ENCODE peak calls at places on chromosomes 3 and 15, in six cellular contexts. One of them, this sample, is unnamed.

GRCh38 chr3:158801200-158801599 is 654 bp upstream of the MFSD1 start:
- DNase-seq in cardiac fibroblast: no peak
- DNase-seq in PC-3: no peak
- DNase-seq in HFFc6: peak; percentile 6
- DNase-seq in glutamatergic neuron: no peak
- DNase-seq in cardiac muscle cell: peak; percentile 34
- DNase-seq in this sample: no peak

GRCh38 chr15:78301326-78301725 is 1.9 kb upstream of the SKIC8 start:
- DNase-seq in cardiac fibroblast: no peak
- DNase-seq in PC-3: no peak
- DNase-seq in HFFc6: no peak
- DNase-seq in glutamatergic neuron: no peak
- DNase-seq in cardiac muscle cell: no peak
- DNase-seq in this sample: no peak

GRCh38 chr15:65641723-65642475 is 20.2 kb downstream of the SLC24A1 start:
- DNase-seq in cardiac fibroblast: no peak
- DNase-seq in PC-3: no peak
- DNase-seq in HFFc6: no peak
- DNase-seq in glutamatergic neuron: peak; percentile 44
- DNase-seq in cardiac muscle cell: no peak
- DNase-seq in this sample: no peak

GRCh38 chr3:53478166-53478830 is 16.1 kb upstream of the CACNA1D start:
- DNase-seq in cardiac fibroblast: no peak
- DNase-seq in PC-3: no peak
- DNase-seq in HFFc6: no peak
- DNase-seq in glutamatergic neuron: no peak
- DNase-seq in cardiac muscle cell: no peak
- DNase-seq in this sample: no peak

GRCh38 chr15:68365140-68365745 is 66.7 kb downstream of the ITGA11 start:
- DNase-seq in cardiac fibroblast: peak; percentile 72
- DNase-seq in PC-3: no peak
- DNase-seq in HFFc6: no peak
- DNase-seq in glutamatergic neuron: no peak
- DNase-seq in cardiac muscle cell: peak; percentile 61
- DNase-seq in this sample: no peak

GRCh38 chr3:133282239-133282638 is 117.6 kb upstream of the BFSP2 start:
- DNase-seq in cardiac fibroblast: no peak
- DNase-seq in PC-3: no peak
- DNase-seq in HFFc6: peak; percentile 33
- DNase-seq in glutamatergic neuron: no peak
- DNase-seq in cardiac muscle cell: no peak
- DNase-seq in this sample: no peak

GRCh38 chr15:91214675-91215590 is 114.9 kb downstream of the SV2B start:
- DNase-seq in cardiac fibroblast: no peak
- DNase-seq in PC-3: no peak
- DNase-seq in HFFc6: no peak
- DNase-seq in glutamatergic neuron: no peak
- DNase-seq in cardiac muscle cell: no peak
- DNase-seq in this sample: no peak

GRCh38 chr15:89783861-89784685 is 7.9 kb downstream of the MESP2 start:
- DNase-seq in cardiac fibroblast: no peak
- DNase-seq in PC-3: no peak
- DNase-seq in HFFc6: no peak
- DNase-seq in glutamatergic neuron: no peak
- DNase-seq in cardiac muscle cell: no peak
- DNase-seq in this sample: no peak

GRCh38 chr3:185789134-185789533 is 35.7 kb downstream of the IGF2BP2 start:
- DNase-seq in cardiac fibroblast: no peak
- DNase-seq in PC-3: no peak
- DNase-seq in HFFc6: no peak
- DNase-seq in glutamatergic neuron: no peak
- DNase-seq in cardiac muscle cell: no peak
- DNase-seq in this sample: no peak

GRCh38 chr3:136381051-136381450 is 130.9 kb downstream of the PCCB start:
- DNase-seq in cardiac fibroblast: no peak
- DNase-seq in PC-3: no peak
- DNase-seq in HFFc6: no peak
- DNase-seq in glutamatergic neuron: no peak
- DNase-seq in cardiac muscle cell: no peak
- DNase-seq in this sample: no peak

DNA sequence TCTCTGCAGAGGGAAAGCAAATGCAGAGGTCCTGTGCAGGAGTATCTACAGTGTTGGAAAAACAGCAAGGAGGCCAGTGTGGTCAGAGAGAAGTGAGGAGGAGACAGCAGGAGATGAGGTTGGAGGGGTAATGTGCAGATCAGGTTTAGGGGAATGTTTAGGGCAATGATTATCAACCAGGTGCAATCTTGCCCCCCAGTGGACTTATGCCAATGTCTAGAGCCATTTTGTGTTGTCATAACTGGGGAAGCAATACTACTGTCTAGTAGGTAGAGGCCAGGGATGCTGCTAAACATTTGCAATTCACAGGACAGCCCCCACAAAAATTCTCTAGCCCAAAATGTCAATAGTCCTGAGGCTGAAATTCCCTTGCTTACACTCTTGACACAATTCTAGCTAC is 13.1 kb downstream of the CCDC191 start:
- DNase-seq in cardiac fibroblast: no peak
- DNase-seq in PC-3: no peak
- DNase-seq in HFFc6: no peak
- DNase-seq in glutamatergic neuron: no peak
- DNase-seq in cardiac muscle cell: no peak
- DNase-seq in this sample: no peak
- TF ChIP-seq CTCF in cardiac fibroblast: no peak
- TF ChIP-seq CTCF in PC-3: no peak
- TF ChIP-seq CTCF in HFFc6: no peak
- TF ChIP-seq CTCF in glutamatergic neuron: no peak
- TF ChIP-seq CTCF in cardiac muscle cell: no peak
- TF ChIP-seq CTCF in this sample: no peak

GRCh38 chr3:178795349-178795748 is 259.1 kb downstream of the KCNMB2 start:
- DNase-seq in cardiac fibroblast: no peak
- DNase-seq in PC-3: no peak
- DNase-seq in HFFc6: no peak
- DNase-seq in glutamatergic neuron: no peak
- DNase-seq in cardiac muscle cell: no peak
- DNase-seq in this sample: no peak
- TF ChIP-seq CTCF in cardiac fibroblast: no peak
- TF ChIP-seq CTCF in PC-3: no peak
- TF ChIP-seq CTCF in HFFc6: no peak
- TF ChIP-seq CTCF in glutamatergic neuron: no peak
- TF ChIP-seq CTCF in cardiac muscle cell: no peak
- TF ChIP-seq CTCF in this sample: no peak

DNA sequence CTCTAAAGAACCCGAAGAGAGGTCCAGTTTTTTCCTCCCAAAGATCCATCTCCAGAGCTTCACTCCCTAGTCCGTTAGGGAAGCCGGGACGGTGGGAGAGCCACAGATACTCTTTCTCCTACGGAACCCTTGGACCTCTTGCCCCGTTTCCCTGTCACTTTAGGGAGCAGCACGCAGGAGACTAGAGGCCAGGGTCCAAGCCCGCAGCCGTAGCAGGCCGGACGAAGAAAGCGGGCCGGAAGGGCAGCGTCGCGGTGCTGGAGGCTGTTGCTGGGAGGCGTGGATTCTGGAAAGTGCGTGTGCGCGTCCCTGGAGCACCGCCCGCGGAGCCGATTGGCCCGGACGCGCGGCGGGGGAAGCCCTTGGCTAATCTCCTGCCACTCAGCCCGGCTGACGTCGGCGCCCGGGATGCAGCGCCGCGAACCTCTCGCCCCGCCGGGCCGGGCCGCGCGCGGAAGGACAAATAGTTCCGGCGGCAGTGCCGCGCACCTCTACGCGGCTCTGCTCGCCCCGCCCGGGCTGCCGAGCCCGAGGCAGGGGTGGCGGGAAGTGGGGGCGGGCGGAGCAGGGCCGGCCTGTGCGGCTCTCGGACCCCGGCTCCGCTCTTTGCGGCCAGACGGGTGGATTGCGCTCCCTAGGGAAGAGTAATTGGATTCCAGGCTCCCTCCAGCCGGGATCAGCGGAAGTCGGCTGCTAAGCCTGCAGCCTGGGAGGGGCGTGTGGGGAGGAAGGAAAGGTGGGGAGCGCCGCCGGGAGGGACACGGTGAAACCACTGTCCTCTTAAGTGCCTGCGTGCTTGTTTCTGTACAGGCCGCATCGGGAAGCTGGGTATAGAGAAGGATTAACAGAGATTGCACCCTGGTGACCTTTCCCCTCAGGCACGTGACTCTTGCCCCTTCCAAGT is 31.3 kb upstream of the TCF12 start:
- DNase-seq in cardiac fibroblast: peak; percentile 99
- DNase-seq in PC-3: peak; percentile 90
- DNase-seq in HFFc6: peak; percentile 94
- DNase-seq in glutamatergic neuron: peak; percentile 88
- DNase-seq in cardiac muscle cell: peak; percentile 99
- DNase-seq in this sample: peak; percentile 79
- TF ChIP-seq CTCF in cardiac fibroblast: no peak
- TF ChIP-seq CTCF in PC-3: no peak
- TF ChIP-seq CTCF in HFFc6: peak; percentile 32
- TF ChIP-seq CTCF in glutamatergic neuron: no peak
- TF ChIP-seq CTCF in cardiac muscle cell: no peak
- TF ChIP-seq CTCF in this sample: no peak

GRCh38 chr15:87671289-87671688 is 585.2 kb downstream of the NTRK3 start:
- DNase-seq in cardiac fibroblast: no peak
- DNase-seq in PC-3: no peak
- DNase-seq in HFFc6: no peak
- DNase-seq in glutamatergic neuron: no peak
- DNase-seq in cardiac muscle cell: no peak
- DNase-seq in this sample: no peak
- TF ChIP-seq CTCF in cardiac fibroblast: no peak
- TF ChIP-seq CTCF in PC-3: no peak
- TF ChIP-seq CTCF in HFFc6: no peak
- TF ChIP-seq CTCF in glutamatergic neuron: no peak
- TF ChIP-seq CTCF in cardiac muscle cell: no peak
- TF ChIP-seq CTCF in this sample: no peak

DNA sequence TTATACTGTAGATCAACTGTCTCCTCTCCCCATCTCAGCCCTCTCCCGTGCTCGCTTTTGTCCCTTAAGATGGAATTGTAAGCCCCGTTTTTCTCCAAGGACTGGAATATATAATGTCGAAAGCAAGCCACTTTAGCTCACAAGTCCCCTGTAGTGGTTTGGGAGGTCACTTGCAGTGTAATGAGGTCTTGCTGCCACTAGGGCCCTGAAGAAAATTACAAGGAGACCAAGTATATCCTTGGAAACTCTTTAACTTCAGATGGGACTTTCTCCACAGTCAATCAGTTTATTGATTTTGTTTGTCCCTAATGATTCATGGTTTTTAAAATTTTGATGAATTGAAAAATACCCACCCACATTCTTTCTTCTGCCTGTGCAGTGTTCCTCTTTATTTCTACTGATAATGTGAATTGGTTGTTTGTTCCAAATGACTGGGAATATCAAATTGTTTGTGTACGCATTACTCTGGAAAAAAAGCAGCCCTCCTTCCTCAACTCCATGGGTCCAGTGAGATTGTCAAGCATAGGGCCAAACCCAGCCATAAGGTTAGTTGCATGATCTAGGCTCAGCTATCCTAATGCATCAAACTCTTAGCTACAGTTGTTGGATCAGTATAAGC is 294.8 kb downstream of the MCTP2 start:
- DNase-seq in cardiac fibroblast: no peak
- DNase-seq in PC-3: peak; percentile 13
- DNase-seq in HFFc6: no peak
- DNase-seq in glutamatergic neuron: no peak
- DNase-seq in cardiac muscle cell: no peak
- DNase-seq in this sample: no peak
- TF ChIP-seq CTCF in cardiac fibroblast: peak; percentile 28
- TF ChIP-seq CTCF in PC-3: peak; percentile 47
- TF ChIP-seq CTCF in HFFc6: peak; percentile 53
- TF ChIP-seq CTCF in glutamatergic neuron: peak; percentile 83
- TF ChIP-seq CTCF in cardiac muscle cell: no peak
- TF ChIP-seq CTCF in this sample: peak; percentile 60

GRCh38 chr15:57635300-57635944 is 43.7 kb downstream of the MYZAP start:
- DNase-seq in cardiac fibroblast: no peak
- DNase-seq in PC-3: no peak
- DNase-seq in HFFc6: no peak
- DNase-seq in glutamatergic neuron: no peak
- DNase-seq in cardiac muscle cell: peak; percentile 14
- DNase-seq in this sample: no peak
- TF ChIP-seq CTCF in cardiac fibroblast: no peak
- TF ChIP-seq CTCF in PC-3: peak; percentile 19
- TF ChIP-seq CTCF in HFFc6: no peak
- TF ChIP-seq CTCF in glutamatergic neuron: no peak
- TF ChIP-seq CTCF in cardiac muscle cell: no peak
- TF ChIP-seq CTCF in this sample: no peak

This sample was measured in neural crest cell.